ENCODE peak calls at places on chromosome 14, in nine cellular contexts. T, B, J, R, S, E, U, Y and L are unnamed samples.

GRCh38 chr14:59511916-59512530 is 27.7 kb downstream of the JKAMP start:
- DNase-seq in T (no peak), B (no peak), J (no peak), R (no peak), S (no peak), E (no peak), U (no peak), Y (no peak), L (no peak)

GRCh38 chr14:66395300-66395699 is 90.9 kb upstream of the CCDC196 start:
- DNase-seq in T (no peak), B (no peak), J (no peak), R (no peak), S (no peak), E (no peak), U (no peak), Y (no peak), L (no peak)

GRCh38 chr14:20732950-20733650 is 12.6 kb upstream of the EDDM3A start:
- DNase-seq in T (no peak), B (no peak), J (no peak), R (no peak), S (no peak), E (no peak), U (no peak), Y (no peak), L (no peak)

GRCh38 chr14:100567877-100568163 is 19.4 kb downstream of the BEGAIN start:
- DNase-seq in T (no peak), B (no peak), J (no peak), R (no peak), S (no peak), E (no peak), U (no peak), Y (no peak), L (no peak)

GRCh38 chr14:103721334-103722120 is 5.9 kb downstream of the ZFYVE21 start:
- DNase-seq in T (no peak), B (no peak), J (peak; percentile 88), R (no peak), S (no peak), E (no peak), U (no peak), Y (no peak), L (no peak)

GRCh38 chr14:106809615-106810014 is 1283.2 kb downstream of the TMEM121 start:
- DNase-seq in T (no peak), B (no peak), J (no peak), R (no peak), S (no peak), E (no peak), U (no peak), Y (no peak), L (no peak)

GRCh38 chr14:102461490-102462317 is 47.9 kb downstream of the ANKRD9 start:
- DNase-seq in T (no peak), B (no peak), J (no peak), R (no peak), S (no peak), E (no peak), U (no peak), Y (peak; percentile 17), L (no peak)

GRCh38 chr14:32252030-32252670 is 49.1 kb upstream of the RNU6-8 start:
- DNase-seq in T (peak; percentile 85), B (no peak), J (peak; percentile 58), R (peak; percentile 72), S (no peak), E (peak; percentile 59), U (peak; percentile 45), Y (no peak), L (peak; percentile 14)

GRCh38 chr14:67569651-67570290 is 30.3 kb downstream of the PIGH start:
- DNase-seq in T (no peak), B (no peak), J (no peak), R (peak; percentile 57), S (no peak), E (no peak), U (no peak), Y (no peak), L (no peak)

GRCh38 chr14:65878586-65878985 is 466.1 kb downstream of the FUT8 start:
- DNase-seq in T (no peak), B (no peak), J (no peak), R (no peak), S (no peak), E (no peak), U (no peak), Y (no peak), L (no peak)

GRCh38 chr14:54133896-54134295 is 177.3 kb upstream of the BMP4 start:
- DNase-seq in T (peak; percentile 38), B (no peak), J (peak; percentile 30), R (no peak), S (no peak), E (peak; percentile 29), U (no peak), Y (no peak), L (no peak)

GRCh38 chr14:99410019-99410418 is 70.6 kb downstream of the SETD3 start:
- DNase-seq in T (no peak), B (no peak), J (no peak), R (peak; percentile 36), S (no peak), E (no peak), U (no peak), Y (no peak), L (no peak)

GRCh38 chr14:62710811-62711210 is 334.4 kb downstream of the KCNH5 start:
- DNase-seq in T (no peak), B (no peak), J (no peak), R (no peak), S (no peak), E (no peak), U (no peak), Y (no peak), L (no peak)

GRCh38 chr14:68692916-68693771 is 99.7 kb downstream of the ZFP36L1 start:
- DNase-seq in T (peak; percentile 84), B (no peak), J (peak; percentile 76), R (peak; percentile 64), S (no peak), E (no peak), U (peak; percentile 33), Y (no peak), L (no peak)

GRCh38 chr14:23984891-23985607 is 3.7 kb upstream of the DHRS4L2 start:
- DNase-seq in T (peak; percentile 91), B (no peak), J (peak; percentile 81), R (no peak), S (no peak), E (no peak), U (peak; percentile 50), Y (no peak), L (no peak)

GRCh38 chr14:94679106-94679819 is 67.1 kb downstream of the SERPINA3 start:
- DNase-seq in T (peak; percentile 17), B (no peak), J (no peak), R (peak; percentile 27), S (no peak), E (no peak), U (no peak), Y (no peak), L (no peak)

GRCh38 chr14:101010293-101010692 is 106.8 kb upstream of the RTL1 start:
- DNase-seq in T (no peak), B (peak; percentile 28), J (no peak), R (no peak), S (no peak), E (no peak), U (no peak), Y (no peak), L (no peak)

GRCh38 chr14:91796622-91797347 is 64.9 kb upstream of the CATSPERB start:
- DNase-seq in T (peak; percentile 19), B (no peak), J (peak; percentile 8), R (no peak), S (no peak), E (no peak), U (no peak), Y (no peak), L (no peak)

GRCh38 chr14:47674148-47674545 is 1.3 kb downstream of the MDGA2 start:
- DNase-seq in T (no peak), B (no peak), J (no peak), R (no peak), S (no peak), E (no peak), U (no peak), Y (no peak), L (no peak)

GRCh38 chr14:77009014-77009413 is 19.5 kb downstream of the IRF2BPL start:
- DNase-seq in T (no peak), B (no peak), J (no peak), R (no peak), S (no peak), E (no peak), U (no peak), Y (no peak), L (no peak)

GRCh38 chr14:72404106-72404774 is 472.0 kb downstream of the RGS6 start:
- DNase-seq in T (no peak), B (no peak), J (no peak), R (no peak), S (no peak), E (no peak), U (no peak), Y (no peak), L (no peak)
- H3K9me3 ChIP-seq in T (no peaks in the 10 kb centered on the region), B (peaks cover 4% of the 10 kb centered on the region), J (no peaks in the 10 kb centered on the region), R (no peaks in the 10 kb centered on the region), S (peaks cover 8% of the 10 kb centered on the region), E (no peaks in the 10 kb centered on the region), U (no peaks in the 10 kb centered on the region), Y (no peaks in the 10 kb centered on the region), L (peaks cover 2% of the 10 kb centered on the region)

DNA sequence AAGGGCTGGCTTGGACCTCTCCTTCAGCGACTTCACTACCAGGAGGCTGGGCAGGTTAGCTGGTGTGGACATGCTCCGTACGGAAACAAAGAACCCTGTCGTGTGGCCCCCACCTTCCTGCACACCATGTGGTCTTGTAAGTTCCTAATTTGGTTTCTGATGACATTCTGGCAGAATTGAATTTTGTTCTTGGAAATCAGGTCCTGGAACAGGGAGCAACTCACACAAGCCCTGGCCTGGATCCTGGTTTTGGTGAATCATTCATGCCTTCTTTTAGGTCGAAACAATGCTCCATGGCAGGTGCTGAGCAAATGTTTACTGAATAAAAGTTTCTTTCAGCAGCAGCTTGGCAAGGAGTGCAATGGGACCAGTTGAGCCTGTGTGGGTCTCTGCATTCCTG is 978.5 kb downstream of the BCL11B start:
- DNase-seq in T (no peak), B (peak; percentile 51), J (peak; percentile 73), R (no peak), S (no peak), E (no peak), U (no peak), Y (no peak), L (no peak)
- H3K9me3 ChIP-seq in T (no peaks in the 10 kb centered on the region), B (no peaks in the 10 kb centered on the region), J (no peaks in the 10 kb centered on the region), R (no peaks in the 10 kb centered on the region), S (no peaks in the 10 kb centered on the region), E (no peaks in the 10 kb centered on the region), U (peaks cover 57% of the 10 kb centered on the region), Y (no peaks in the 10 kb centered on the region), L (no peaks in the 10 kb centered on the region)

DNA sequence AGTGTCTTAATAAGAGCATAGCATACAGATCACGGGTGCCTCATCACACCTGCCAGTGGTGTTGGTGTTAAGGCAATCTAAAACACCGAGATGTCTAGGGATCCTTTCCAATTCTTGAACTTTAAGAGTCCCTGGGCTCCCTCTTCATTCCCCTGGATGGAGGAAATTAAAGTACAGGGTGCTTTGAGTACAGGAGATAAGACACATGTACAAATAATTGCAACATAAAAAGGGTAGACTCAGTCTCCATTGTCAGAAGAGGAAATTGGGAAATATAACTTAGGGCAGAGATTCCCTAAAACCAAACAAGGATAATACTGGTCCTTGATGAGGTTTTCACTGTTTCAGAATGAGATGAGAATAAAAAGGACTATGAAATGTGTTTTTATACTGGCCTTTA is 34.9 kb downstream of the SCFD1 start:
- DNase-seq in T (no peak), B (no peak), J (no peak), R (no peak), S (no peak), E (no peak), U (no peak), Y (no peak), L (no peak)
- H3K9me3 ChIP-seq in T (no peaks in the 10 kb centered on the region), B (no peaks in the 10 kb centered on the region), J (no peaks in the 10 kb centered on the region), R (no peaks in the 10 kb centered on the region), S (no peaks in the 10 kb centered on the region), E (no peaks in the 10 kb centered on the region), U (no peaks in the 10 kb centered on the region), Y (no peaks in the 10 kb centered on the region), L (no peaks in the 10 kb centered on the region)

GRCh38 chr14:29109589-29109988 is 343.0 kb downstream of the FOXG1 start:
- DNase-seq in T (no peak), B (no peak), J (no peak), R (no peak), S (no peak), E (no peak), U (no peak), Y (no peak), L (no peak)
- H3K9me3 ChIP-seq in T (no peaks in the 10 kb centered on the region), B (no peaks in the 10 kb centered on the region), J (no peaks in the 10 kb centered on the region), R (no peaks in the 10 kb centered on the region), S (peaks cover 7% of the 10 kb centered on the region), E (no peaks in the 10 kb centered on the region), U (no peaks in the 10 kb centered on the region), Y (peaks cover 13% of the 10 kb centered on the region), L (no peaks in the 10 kb centered on the region)